ENCODE peak calls at places on chromosomes 16 and 17, in five cellular contexts. O is right lobe of liver, Z is adipocyte, Y is hepatocyte, X is IMR-90. S is an unnamed sample.

GRCh38 chr17:77435272-77436057 is 294.7 kb downstream of the SEC14L1 start:
- DNase-seq in Y (no peak), O (no peak), X (no peak), Z (no peak), S (no peak)

GRCh38 chr16:2468725-2469398 is 2.2 kb upstream of the NTN3 start:
- DNase-seq in O (peak; percentile 53), Y (no peak), Z (no peak), X (no peak), S (no peak)

GRCh38 chr16:29857133-29857760 is 5.8 kb downstream of the CDIPT start:
- DNase-seq in Z (peak; percentile 66), Y (no peak), X (peak; percentile 46), O (no peak), S (no peak)

GRCh38 chr17:7640783-7641182 is 9.9 kb upstream of the ATP1B2 start:
- DNase-seq in Z (no peak), X (no peak), Y (no peak), O (no peak), S (no peak)

GRCh38 chr17:12316021-12316420 is 295.3 kb downstream of the MAP2K4 start:
- DNase-seq in X (peak; percentile 64), Z (peak; percentile 11), O (no peak), Y (no peak), S (no peak)

GRCh38 chr16:28182183-28182582 is 29.6 kb downstream of the XPO6 start:
- DNase-seq in O (no peak), X (peak; percentile 66), Y (no peak), Z (no peak), S (no peak)

GRCh38 chr17:80774146-80774545 is 217.5 kb upstream of the CHMP6 start:
- DNase-seq in Y (no peak), X (peak; percentile 60), Z (no peak), O (no peak), S (no peak)

GRCh38 chr16:17598968-17599367 is 128.2 kb upstream of the XYLT1 start:
- DNase-seq in X (no peak), Y (no peak), Z (no peak), O (no peak), S (no peak)

GRCh38 chr17:49260011-49260921 is 29.7 kb upstream of the PHOSPHO1 start:
- DNase-seq in Y (peak; percentile 76), O (peak; percentile 64), Z (peak; percentile 92), X (peak; percentile 82), S (peak; percentile 79)

GRCh38 chr16:27228036-27228435 is 24.7 kb downstream of the KDM8 start:
- DNase-seq in X (no peak), Y (no peak), O (no peak), Z (no peak), S (no peak)

GRCh38 chr16:58286769-58287433 is 7.9 kb downstream of the PRSS54 start:
- DNase-seq in X (no peak), Y (no peak), O (no peak), Z (no peak), S (no peak)

GRCh38 chr17:70100983-70101382 is 26.0 kb downstream of the KCNJ16 start:
- DNase-seq in Z (no peak), O (no peak), Y (no peak), X (no peak), S (peak; percentile 29)

GRCh38 chr17:7992516-7992915 is 9.9 kb upstream of the GUCY2D start:
- DNase-seq in Z (no peak), Y (no peak), O (no peak), X (peak; percentile 62), S (peak; percentile 77)

GRCh38 chr17:31309525-31309924 is 4.3 kb downstream of the EVI2B start:
- DNase-seq in Z (no peak), X (no peak), O (no peak), Y (no peak), S (no peak)

GRCh38 chr17:31308935-31309334 is 4.9 kb downstream of the EVI2B start:
- DNase-seq in X (no peak), O (no peak), Y (no peak), Z (no peak), S (no peak)

GRCh38 chr17:31308372-31308905 is 5.4 kb downstream of the EVI2B start:
- DNase-seq in X (no peak), Z (no peak), O (no peak), Y (no peak), S (no peak)

GRCh38 chr17:31310877-31311276 is 3.0 kb downstream of the EVI2B start:
- DNase-seq in Y (no peak), Z (no peak), X (no peak), O (no peak), S (no peak)

DNA sequence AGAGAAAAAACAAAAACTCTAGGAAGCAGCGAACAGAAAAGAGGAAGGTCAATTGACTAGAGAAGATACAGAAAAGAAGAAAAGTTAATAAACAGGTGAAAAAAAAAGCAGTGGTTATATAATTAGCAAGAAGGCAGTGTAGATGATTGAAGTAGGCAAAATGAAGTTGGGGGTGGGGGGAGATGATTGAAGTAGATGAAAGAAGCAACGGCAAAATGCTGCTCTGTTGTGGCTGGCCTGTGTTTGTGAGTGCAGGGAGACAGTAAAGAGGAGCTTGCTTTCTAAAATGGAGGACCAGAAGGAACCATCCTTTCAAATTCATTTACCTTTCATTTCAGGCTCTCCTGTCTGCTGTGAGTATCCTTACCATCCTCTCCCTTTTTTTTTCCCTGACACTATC is 3.6 kb downstream of the EVI2B start:
- DNase-seq in X (no peak), Y (no peak), Z (no peak), O (no peak), S (no peak)
- H3K4me1 ChIP-seq in X (peaks cover 2% of the 10 kb centered on the region), Y (peaks cover 3% of the 10 kb centered on the region), Z (peaks cover 7% of the 10 kb centered on the region), O (no peaks in the 10 kb centered on the region), S (peaks cover 17% of the 10 kb centered on the region)

GRCh38 chr17:2962729-2963128 is 100.7 kb downstream of the OR1D5 start:
- DNase-seq in Z (no peak), Y (no peak), X (no peak), O (no peak), S (no peak)

GRCh38 chr17:2959371-2960130 is 103.9 kb downstream of the OR1D5 start:
- DNase-seq in X (no peak), Y (no peak), O (no peak), Z (no peak), S (no peak)

GRCh38 chr17:2962236-2962635 is 101.2 kb downstream of the OR1D5 start:
- DNase-seq in Y (no peak), O (no peak), X (no peak), Z (no peak), S (no peak)

GRCh38 chr17:2963332-2964027 is 99.9 kb downstream of the OR1D5 start:
- DNase-seq in Z (no peak), X (no peak), Y (no peak), O (no peak), S (no peak)

DNA sequence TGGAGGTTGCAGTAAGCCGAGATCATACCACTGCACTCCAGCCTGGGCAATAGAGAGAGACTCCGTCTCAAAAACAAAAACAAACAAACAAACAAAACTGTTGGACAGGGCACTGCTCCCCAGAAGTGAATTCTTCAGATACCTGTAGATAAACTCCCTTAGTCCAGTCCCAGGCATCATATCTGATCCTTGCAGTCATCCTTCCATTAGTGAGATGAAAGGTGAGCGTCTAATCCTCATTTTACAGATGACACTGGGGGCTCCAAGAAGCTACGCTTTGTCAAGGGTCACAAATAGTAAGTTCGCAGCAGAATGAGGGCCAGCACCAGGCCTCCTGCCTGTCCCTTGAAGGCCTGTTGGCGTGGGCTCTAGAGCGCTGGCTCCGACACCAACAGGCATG is 102.0 kb downstream of the OR1D5 start:
- DNase-seq in Y (no peak), X (no peak), O (no peak), Z (no peak), S (no peak)
- H3K4me1 ChIP-seq in Y (peaks cover 39% of the 10 kb centered on the region), X (peaks cover 18% of the 10 kb centered on the region), O (no peaks in the 10 kb centered on the region), Z (peaks cover 17% of the 10 kb centered on the region), S (peaks cover 54% of the 10 kb centered on the region)

GRCh38 chr17:75388476-75389030 is 16.9 kb downstream of the GRB2 start:
- DNase-seq in Y (no peak), Z (no peak), O (no peak), X (no peak), S (no peak)
- H3K4me1 ChIP-seq in Y (peaks cover 21% of the 10 kb centered on the region), Z (peaks cover 30% of the 10 kb centered on the region), O (peaks cover 36% of the 10 kb centered on the region), X (no peaks in the 10 kb centered on the region), S (peaks cover 13% of the 10 kb centered on the region)

GRCh38 chr17:18319604-18320256 is 4.6 kb downstream of the SMCR8 start:
- DNase-seq in Z (peak; percentile 70), O (no peak), Y (peak; percentile 76), X (peak; percentile 68), S (peak; percentile 61)
- H3K4me1 ChIP-seq in Z (peaks cover 51% of the 10 kb centered on the region), O (peaks cover 30% of the 10 kb centered on the region), Y (peaks cover 44% of the 10 kb centered on the region), X (peaks cover 10% of the 10 kb centered on the region), S (peaks cover 49% of the 10 kb centered on the region)

DNA sequence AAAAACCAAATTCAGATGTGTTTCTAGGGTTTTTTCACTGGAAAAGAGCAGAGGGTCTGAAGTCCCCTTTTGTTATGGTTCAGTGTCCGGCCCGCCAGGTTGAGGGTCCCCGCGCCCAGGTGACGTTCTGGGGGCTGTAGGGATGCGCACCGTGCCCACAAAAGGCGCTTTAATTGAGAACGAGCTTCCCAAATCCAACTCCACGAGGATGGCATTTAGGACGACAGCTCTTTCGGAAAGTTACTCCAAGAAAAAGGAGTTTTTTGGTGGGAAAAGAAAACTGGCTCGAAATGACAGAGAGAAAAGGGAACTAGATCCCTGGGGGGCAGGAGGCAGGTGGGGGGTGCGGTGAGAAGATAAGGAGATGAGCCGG is 15.9 kb upstream of the ZFHX3 start:
- DNase-seq in O (no peak), Z (no peak), X (no peak), Y (no peak), S (no peak)
- H3K4me1 ChIP-seq in O (peaks cover 42% of the 10 kb centered on the region), Z (peaks cover 44% of the 10 kb centered on the region), X (peaks cover 32% of the 10 kb centered on the region), Y (peaks cover 61% of the 10 kb centered on the region), S (peaks cover 34% of the 10 kb centered on the region)

S was measured in PC-3.